ENCODE peak calls at places on chromosomes 11 and 22, in six cellular contexts. B is stimulated activated CD4-positive, alpha-beta T cell treated with anti-CD3 and anti-CD28 coated beads, Interleukin-4, amount 100 ng/mL, for 4 hours; J is adipocyte; T is neural progenitor cell; G is H4; X is activated T-cell treated with anti-CD3 and anti-CD28 coated beads for 1 hour. N is an unnamed sample.

GRCh38 chr11:61870429-61871039 is 20.8 kb downstream of the FADS3 start:
- DNase-seq in G (no peak), B (no peak), X (no peak), T (no peak), J (peak; percentile 22), N (no peak)

GRCh38 chr11:62132188-62132587 is 8.4 kb downstream of the INCENP start:
- DNase-seq in T (no peak), B (no peak), J (no peak), G (no peak), X (no peak), N (no peak)

GRCh38 chr11:72864692-72865655 is 50.8 kb downstream of the ATG16L2 start:
- DNase-seq in J (peak; percentile 31), G (no peak), B (no peak), T (no peak), X (no peak), N (no peak)

GRCh38 chr22:49964136-49964492 is 3.5 kb downstream of the PIM3 start:
- DNase-seq in T (no peak), G (no peak), X (no peak), J (no peak), B (no peak), N (no peak)

GRCh38 chr11:1160231-1161101 is 2.7 kb downstream of the MUC5AC start:
- DNase-seq in B (no peak), G (no peak), X (no peak), T (no peak), J (no peak), N (no peak)

GRCh38 chr11:57487920-57488319 is 27.6 kb downstream of the SLC43A1 start:
- DNase-seq in J (no peak), B (no peak), T (no peak), G (no peak), X (no peak), N (no peak)

GRCh38 chr11:119361056-119361787 is 14.7 kb upstream of the MFRP start:
- DNase-seq in J (peak; percentile 83), B (peak; percentile 28), T (peak; percentile 91), G (peak; percentile 48), X (no peak), N (no peak)

GRCh38 chr22:39230261-39231196 is 14.3 kb downstream of the PDGFB start:
- DNase-seq in B (no peak), X (no peak), T (peak; percentile 39), G (no peak), J (no peak), N (no peak)

GRCh38 chr11:16394947-16395346 is 38.6 kb upstream of the SOX6 start:
- DNase-seq in G (no peak), X (no peak), T (no peak), J (no peak), B (no peak), N (no peak)

GRCh38 chr22:48779211-48779643 is 1048.4 kb downstream of the BRD1 start:
- DNase-seq in B (no peak), T (no peak), X (no peak), G (no peak), J (no peak), N (no peak)

N was measured in activated T-helper 9 cell treated with anti-CD3 and anti-CD28 coated beads, Interleukin-2, amount 50 U/mL, for 16 hours.